ENCODE peak calls at places on chromosome 10, in seven cellular contexts. One of them, this sample, is unnamed.

GRCh38 chr10:108544500-108545120 is 1378.7 kb downstream of the XPNPEP1 start:
- DNase-seq in NB4: peak; percentile 66
- DNase-seq in cardiac muscle cell: peak; percentile 70
- DNase-seq in H7: peak; percentile 21
- DNase-seq in hepatocyte: peak; percentile 88
- DNase-seq in psoas muscle: peak; percentile 54
- DNase-seq in ovary: no peak
- DNase-seq in this sample: peak; percentile 52

GRCh38 chr10:47309403-47310089 is 9.5 kb downstream of the GDF10 start:
- DNase-seq in H7: peak; percentile 86
- DNase-seq in NB4: peak; percentile 19
- DNase-seq in hepatocyte: no peak
- DNase-seq in psoas muscle: no peak
- DNase-seq in ovary: no peak
- DNase-seq in cardiac muscle cell: no peak
- DNase-seq in this sample: no peak

GRCh38 chr10:67976292-67977245 is 92.1 kb downstream of the SIRT1 start:
- DNase-seq in hepatocyte: peak; percentile 9
- DNase-seq in NB4: no peak
- DNase-seq in ovary: no peak
- DNase-seq in cardiac muscle cell: peak; percentile 5
- DNase-seq in psoas muscle: peak; percentile 82
- DNase-seq in H7: peak; percentile 8
- DNase-seq in this sample: no peak

GRCh38 chr10:60883187-60883586 is 60.8 kb downstream of the RHOBTB1 start:
- DNase-seq in ovary: no peak
- DNase-seq in psoas muscle: no peak
- DNase-seq in hepatocyte: peak; percentile 37
- DNase-seq in cardiac muscle cell: peak; percentile 51
- DNase-seq in NB4: peak; percentile 14
- DNase-seq in H7: peak; percentile 18
- DNase-seq in this sample: peak; percentile 38

GRCh38 chr10:127117125-127117524 is 79.3 kb downstream of the INSYN2A start:
- DNase-seq in cardiac muscle cell: peak; percentile 72
- DNase-seq in H7: peak; percentile 65
- DNase-seq in psoas muscle: no peak
- DNase-seq in NB4: peak; percentile 57
- DNase-seq in hepatocyte: peak; percentile 66
- DNase-seq in ovary: peak; percentile 32
- DNase-seq in this sample: peak; percentile 29

GRCh38 chr10:60747817-60748469 is 30.3 kb upstream of the CDK1 start:
- DNase-seq in hepatocyte: no peak
- DNase-seq in cardiac muscle cell: no peak
- DNase-seq in H7: no peak
- DNase-seq in ovary: no peak
- DNase-seq in psoas muscle: no peak
- DNase-seq in NB4: no peak
- DNase-seq in this sample: peak; percentile 82

GRCh38 chr10:24374134-24374915 is 165.4 kb downstream of the KIAA1217 start:
- DNase-seq in H7: no peak
- DNase-seq in hepatocyte: no peak
- DNase-seq in NB4: no peak
- DNase-seq in psoas muscle: no peak
- DNase-seq in cardiac muscle cell: peak; percentile 69
- DNase-seq in ovary: no peak
- DNase-seq in this sample: peak; percentile 47

GRCh38 chr10:71210031-71210871 is 2.1 kb upstream of the UNC5B start:
- DNase-seq in ovary: no peak
- DNase-seq in psoas muscle: no peak
- DNase-seq in NB4: no peak
- DNase-seq in hepatocyte: no peak
- DNase-seq in H7: no peak
- DNase-seq in cardiac muscle cell: no peak
- DNase-seq in this sample: no peak

GRCh38 chr10:130929422-130930325 is 381.8 kb downstream of the TCERG1L start:
- DNase-seq in hepatocyte: no peak
- DNase-seq in ovary: no peak
- DNase-seq in H7: no peak
- DNase-seq in NB4: peak; percentile 8
- DNase-seq in cardiac muscle cell: no peak
- DNase-seq in psoas muscle: no peak
- DNase-seq in this sample: no peak

GRCh38 chr10:83935337-83935736 is 204.0 kb upstream of the GHITM start:
- DNase-seq in ovary: no peak
- DNase-seq in H7: no peak
- DNase-seq in cardiac muscle cell: no peak
- DNase-seq in NB4: no peak
- DNase-seq in psoas muscle: no peak
- DNase-seq in hepatocyte: no peak
- DNase-seq in this sample: no peak

GRCh38 chr10:15419279-15419874 is 48.3 kb upstream of the FAM171A1 start:
- DNase-seq in NB4: peak; percentile 22
- DNase-seq in hepatocyte: peak; percentile 75
- DNase-seq in ovary: no peak
- DNase-seq in cardiac muscle cell: peak; percentile 64
- DNase-seq in psoas muscle: no peak
- DNase-seq in H7: peak; percentile 53
- DNase-seq in this sample: peak; percentile 40

GRCh38 chr10:11160982-11161554 is 143.4 kb downstream of the CELF2 start:
- DNase-seq in NB4: no peak
- DNase-seq in cardiac muscle cell: no peak
- DNase-seq in ovary: no peak
- DNase-seq in H7: no peak
- DNase-seq in psoas muscle: no peak
- DNase-seq in hepatocyte: no peak
- DNase-seq in this sample: no peak

GRCh38 chr10:132961-133898 is 2.0 kb upstream of the ZMYND11 start:
- DNase-seq in NB4: peak; percentile 15
- DNase-seq in H7: no peak
- DNase-seq in psoas muscle: no peak
- DNase-seq in hepatocyte: peak; percentile 30
- DNase-seq in ovary: no peak
- DNase-seq in cardiac muscle cell: peak; percentile 67
- DNase-seq in this sample: peak; percentile 71

DNA sequence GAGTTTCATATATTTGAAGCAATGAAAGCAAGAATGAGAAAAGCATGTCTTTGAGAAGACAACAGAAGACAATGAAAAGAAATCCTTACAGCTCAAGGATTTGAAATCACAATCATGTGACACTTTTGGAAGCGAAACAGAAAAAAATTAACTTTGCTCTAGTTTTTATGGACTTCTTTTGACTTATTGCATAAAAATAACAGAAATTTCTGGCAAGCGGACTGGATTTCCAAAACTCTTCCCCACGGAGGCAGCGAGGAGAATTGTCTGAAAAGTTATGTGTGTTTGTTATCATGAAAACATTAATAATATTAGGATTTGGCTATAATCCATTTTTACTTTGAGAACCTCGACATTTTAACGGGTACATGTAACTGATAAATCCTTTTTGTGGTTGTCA is 223.4 kb downstream of the LRMDA start:
- DNase-seq in NB4: no peak
- DNase-seq in psoas muscle: no peak
- DNase-seq in hepatocyte: no peak
- DNase-seq in cardiac muscle cell: peak; percentile 55
- DNase-seq in ovary: peak; percentile 37
- DNase-seq in H7: no peak
- DNase-seq in this sample: no peak
- H3K4me3 ChIP-seq in NB4: no peak overlapping the region
- H3K4me3 ChIP-seq in psoas muscle: no peak overlapping the region
- H3K4me3 ChIP-seq in hepatocyte: no peak overlapping the region
- H3K4me3 ChIP-seq in cardiac muscle cell: no peak overlapping the region
- H3K4me3 ChIP-seq in ovary: no peak overlapping the region
- H3K4me3 ChIP-seq in H7: no peak overlapping the region
- H3K4me3 ChIP-seq in this sample: no peak overlapping the region

GRCh38 chr10:26448292-26448691 is 10.2 kb downstream of the APBB1IP start:
- DNase-seq in H7: no peak
- DNase-seq in psoas muscle: no peak
- DNase-seq in NB4: no peak
- DNase-seq in ovary: no peak
- DNase-seq in hepatocyte: no peak
- DNase-seq in cardiac muscle cell: no peak
- DNase-seq in this sample: no peak
- H3K4me3 ChIP-seq in H7: no peak overlapping the region
- H3K4me3 ChIP-seq in psoas muscle: no peak overlapping the region
- H3K4me3 ChIP-seq in NB4: no peak overlapping the region
- H3K4me3 ChIP-seq in ovary: no peak overlapping the region
- H3K4me3 ChIP-seq in hepatocyte: no peak overlapping the region
- H3K4me3 ChIP-seq in cardiac muscle cell: no peak overlapping the region
- H3K4me3 ChIP-seq in this sample: no peak overlapping the region

DNA sequence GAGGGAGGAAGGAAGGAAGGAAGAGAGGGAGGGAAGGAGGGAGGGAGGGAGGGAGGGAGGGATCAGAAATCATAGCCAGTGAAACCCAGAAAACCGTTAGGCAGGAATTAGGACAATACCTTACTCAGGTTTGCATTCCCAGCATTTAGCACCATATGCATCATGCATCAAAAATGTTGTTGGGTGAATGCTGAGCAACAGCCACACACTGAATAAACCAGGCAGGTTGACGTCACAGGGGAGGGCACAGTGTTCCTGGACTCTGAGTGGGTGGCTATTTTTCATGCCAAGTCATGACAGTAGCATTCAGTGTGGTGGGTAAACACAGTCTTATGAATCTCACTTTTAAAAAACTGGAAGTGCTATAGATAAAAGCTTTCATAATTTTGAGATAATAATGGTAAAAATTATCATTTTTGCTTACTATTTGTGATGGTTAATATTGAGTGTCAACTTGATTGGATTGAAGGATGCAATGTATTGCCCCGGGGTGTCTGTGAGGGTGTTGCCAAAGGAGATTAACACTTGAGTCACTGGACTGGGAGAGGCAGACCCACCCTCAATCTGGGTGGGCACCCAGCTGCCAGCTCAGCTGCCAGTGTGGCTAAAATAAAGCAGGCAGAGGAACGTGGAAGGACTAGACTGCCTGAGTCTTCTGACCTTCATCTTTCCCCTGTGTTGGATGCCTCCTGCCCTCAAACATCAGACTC is 199.1 kb upstream of the PRKCQ start:
- DNase-seq in cardiac muscle cell: peak; percentile 93
- DNase-seq in psoas muscle: no peak
- DNase-seq in hepatocyte: peak; percentile 68
- DNase-seq in ovary: no peak
- DNase-seq in H7: no peak
- DNase-seq in NB4: no peak
- DNase-seq in this sample: peak; percentile 100
- H3K4me3 ChIP-seq in cardiac muscle cell: no peak overlapping the region
- H3K4me3 ChIP-seq in psoas muscle: no peak overlapping the region
- H3K4me3 ChIP-seq in hepatocyte: no peak overlapping the region
- H3K4me3 ChIP-seq in ovary: no peak overlapping the region
- H3K4me3 ChIP-seq in H7: no peak overlapping the region
- H3K4me3 ChIP-seq in NB4: no peak overlapping the region
- H3K4me3 ChIP-seq in this sample: peak overlapping the region; percentile 18

GRCh38 chr10:110746254-110746826 is 102.2 kb downstream of the RBM20 start:
- DNase-seq in NB4: peak; percentile 71
- DNase-seq in H7: peak; percentile 76
- DNase-seq in psoas muscle: peak; percentile 57
- DNase-seq in ovary: peak; percentile 48
- DNase-seq in cardiac muscle cell: peak; percentile 85
- DNase-seq in hepatocyte: peak; percentile 85
- DNase-seq in this sample: peak; percentile 88

GRCh38 chr10:110746969-110747608 is 103.0 kb downstream of the RBM20 start:
- DNase-seq in H7: no peak
- DNase-seq in NB4: no peak
- DNase-seq in ovary: no peak
- DNase-seq in hepatocyte: no peak
- DNase-seq in cardiac muscle cell: no peak
- DNase-seq in psoas muscle: no peak
- DNase-seq in this sample: no peak

GRCh38 chr10:110739811-110740271 is 95.7 kb downstream of the RBM20 start:
- DNase-seq in NB4: peak; percentile 21
- DNase-seq in hepatocyte: no peak
- DNase-seq in cardiac muscle cell: no peak
- DNase-seq in H7: no peak
- DNase-seq in psoas muscle: no peak
- DNase-seq in ovary: peak; percentile 11
- DNase-seq in this sample: peak; percentile 23

GRCh38 chr10:110744767-110745166 is 100.6 kb downstream of the RBM20 start:
- DNase-seq in NB4: peak; percentile 37
- DNase-seq in cardiac muscle cell: no peak
- DNase-seq in H7: no peak
- DNase-seq in hepatocyte: no peak
- DNase-seq in ovary: no peak
- DNase-seq in psoas muscle: no peak
- DNase-seq in this sample: no peak

GRCh38 chr10:110742801-110743200 is 98.7 kb downstream of the RBM20 start:
- DNase-seq in ovary: no peak
- DNase-seq in H7: no peak
- DNase-seq in NB4: no peak
- DNase-seq in psoas muscle: no peak
- DNase-seq in cardiac muscle cell: no peak
- DNase-seq in hepatocyte: no peak
- DNase-seq in this sample: no peak
- H3K4me3 ChIP-seq in ovary: no peak overlapping the region
- H3K4me3 ChIP-seq in H7: no peak overlapping the region
- H3K4me3 ChIP-seq in NB4: no peak overlapping the region
- H3K4me3 ChIP-seq in psoas muscle: no peak overlapping the region
- H3K4me3 ChIP-seq in cardiac muscle cell: no peak overlapping the region
- H3K4me3 ChIP-seq in hepatocyte: no peak overlapping the region
- H3K4me3 ChIP-seq in this sample: no peak overlapping the region

GRCh38 chr10:99943908-99944307 is 65.8 kb downstream of the DNMBP start:
- DNase-seq in NB4: no peak
- DNase-seq in hepatocyte: no peak
- DNase-seq in ovary: no peak
- DNase-seq in H7: no peak
- DNase-seq in psoas muscle: no peak
- DNase-seq in cardiac muscle cell: no peak
- DNase-seq in this sample: no peak

GRCh38 chr10:99941942-99942835 is 67.6 kb downstream of the DNMBP start:
- DNase-seq in H7: no peak
- DNase-seq in cardiac muscle cell: peak; percentile 85
- DNase-seq in NB4: no peak
- DNase-seq in psoas muscle: no peak
- DNase-seq in hepatocyte: no peak
- DNase-seq in ovary: peak; percentile 34
- DNase-seq in this sample: no peak

GRCh38 chr10:99944860-99945259 is 64.9 kb downstream of the DNMBP start:
- DNase-seq in cardiac muscle cell: no peak
- DNase-seq in H7: no peak
- DNase-seq in hepatocyte: no peak
- DNase-seq in psoas muscle: no peak
- DNase-seq in ovary: no peak
- DNase-seq in NB4: no peak
- DNase-seq in this sample: no peak

DNA sequence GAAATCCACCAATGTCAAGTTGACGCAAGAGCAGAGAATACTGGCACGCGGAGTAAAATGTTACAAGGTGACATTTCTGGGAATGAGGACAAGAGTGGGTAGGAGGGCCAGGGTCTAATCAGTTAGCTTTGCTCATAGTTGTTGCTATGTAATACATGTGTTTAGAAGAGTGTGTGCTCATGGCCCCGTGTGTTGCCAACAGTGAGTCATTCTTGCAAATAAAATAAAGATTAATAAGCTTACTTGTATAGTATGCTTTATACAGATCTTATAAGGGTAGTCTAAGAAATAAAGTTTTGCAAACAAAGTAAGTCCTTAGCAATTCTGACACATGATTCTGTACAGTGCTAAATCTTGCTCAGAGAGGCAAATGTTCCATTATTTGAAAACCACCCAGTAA is 64.5 kb downstream of the DNMBP start:
- DNase-seq in cardiac muscle cell: peak; percentile 94
- DNase-seq in ovary: peak; percentile 46
- DNase-seq in hepatocyte: peak; percentile 54
- DNase-seq in NB4: no peak
- DNase-seq in psoas muscle: no peak
- DNase-seq in H7: no peak
- DNase-seq in this sample: peak; percentile 83
- H3K4me3 ChIP-seq in cardiac muscle cell: no peak overlapping the region
- H3K4me3 ChIP-seq in ovary: no peak overlapping the region
- H3K4me3 ChIP-seq in hepatocyte: no peak overlapping the region
- H3K4me3 ChIP-seq in NB4: no peak overlapping the region
- H3K4me3 ChIP-seq in psoas muscle: no peak overlapping the region
- H3K4me3 ChIP-seq in H7: no peak overlapping the region
- H3K4me3 ChIP-seq in this sample: no peak overlapping the region